ENCODE peak calls at places on chromosomes 2 and 18, in eight cellular contexts. J, A, H, N, P, Q, K and B are unnamed samples.

GRCh38 chr2:102449370-102449974 is 23.6 kb upstream of the SLC9A4 start:
- DNase-seq in N (no peak), J (peak; percentile 63), K (peak; percentile 47), H (peak; percentile 83), A (peak; percentile 12), Q (peak; percentile 73), P (peak; percentile 50), B (peak; percentile 24)

GRCh38 chr2:219459460-219460311 is 25.0 kb downstream of the SPEG start:
- DNase-seq in P (peak; percentile 89), Q (peak; percentile 72), H (no peak), K (peak; percentile 3), N (peak; percentile 28), J (peak; percentile 80), A (peak; percentile 84), B (peak; percentile 38)

GRCh38 chr2:206023183-206023582 is 62.8 kb downstream of the INO80D start:
- DNase-seq in J (no peak), K (no peak), H (no peak), N (no peak), A (no peak), P (no peak), Q (peak; percentile 6), B (no peak)

GRCh38 chr18:50559750-50560680 is at the start of gene MAPK4:
- DNase-seq in K (peak; percentile 53), J (peak; percentile 31), P (peak; percentile 82), N (no peak), Q (peak; percentile 35), A (peak; percentile 7), H (no peak), B (peak; percentile 40)

GRCh38 chr18:55748227-55748738 is 160.3 kb upstream of the TCF4 start:
- DNase-seq in N (no peak), K (no peak), P (no peak), J (no peak), H (no peak), A (no peak), Q (no peak), B (no peak)

GRCh38 chr2:72794572-72794971 is 31.3 kb downstream of the EXOC6B start:
- DNase-seq in K (no peak), H (no peak), P (no peak), N (no peak), Q (no peak), A (peak; percentile 15), J (no peak), B (peak; percentile 6)

GRCh38 chr2:165909466-165909865 is 44.1 kb downstream of the TTC21B start:
- DNase-seq in K (no peak), P (no peak), J (no peak), H (no peak), A (no peak), N (no peak), Q (no peak), B (no peak)

GRCh38 chr2:225895126-225895525 is 495.6 kb downstream of the NYAP2 start:
- DNase-seq in Q (peak; percentile 22), P (no peak), J (no peak), K (no peak), H (no peak), N (no peak), A (no peak), B (no peak)

GRCh38 chr18:50950626-50951025 is 17.2 kb upstream of the ELAC1 start:
- DNase-seq in Q (no peak), A (no peak), K (no peak), J (no peak), P (no peak), H (no peak), N (no peak), B (no peak)

GRCh38 chr2:161983896-161984295 is 90.1 kb downstream of the DPP4 start:
- DNase-seq in Q (peak; percentile 8), K (no peak), A (no peak), N (no peak), H (no peak), P (no peak), J (no peak), B (no peak)

GRCh38 chr2:174553811-174554493 is 43.7 kb downstream of the WIPF1 start:
- DNase-seq in A (no peak), H (no peak), P (no peak), Q (no peak), K (no peak), J (no peak), N (peak; percentile 50), B (no peak)

GRCh38 chr2:172606285-172606684 is 50.4 kb downstream of the PDK1 start:
- DNase-seq in K (no peak), N (no peak), H (no peak), J (no peak), P (no peak), Q (no peak), A (no peak), B (no peak)

GRCh38 chr2:47058061-47058931 is 96.8 kb downstream of the STPG4 start:
- DNase-seq in Q (peak; percentile 90), H (no peak), P (no peak), N (no peak), K (peak; percentile 76), A (no peak), J (no peak), B (no peak)

GRCh38 chr18:50812834-50813233 is 7.0 kb downstream of the MRO start:
- DNase-seq in P (no peak), K (no peak), H (no peak), A (no peak), N (no peak), J (no peak), Q (no peak), B (no peak)

GRCh38 chr18:55592572-55592971 is 4.6 kb upstream of the TCF4 start:
- DNase-seq in A (no peak), Q (peak; percentile 83), H (no peak), J (no peak), N (no peak), P (no peak), K (no peak), B (no peak)